ENCODE peak calls at places on chromosomes 12 and 14, in ten cellular contexts. L, M, H, Q, W, X, A, T, N and I are unnamed samples. For H3K4me1, the result is how much of the 10 kb centered on the place peaks cover.

GRCh38 chr12:103928736-103929050 is 1.5 kb upstream of the HSP90B1 start:
- DNase-seq in L (peak), M (peak), H (no peak), Q (peak), W (no peak), X (no peak), A (peak), T (no peak), N (no peak), I (peak)

GRCh38 chr12:77954156-77954555 is 123.5 kb downstream of the NAV3 start:
- DNase-seq in L (no peak), M (no peak), H (no peak), Q (no peak), W (no peak), X (no peak), A (no peak), T (no peak), N (no peak), I (no peak)

GRCh38 chr14:79246200-79246599 is 965.1 kb downstream of the DIO2 start:
- DNase-seq in L (no peak), M (no peak), H (no peak), Q (no peak), W (no peak), X (no peak), A (no peak), T (no peak), N (no peak), I (no peak)

GRCh38 chr14:35215110-35215872 is 76.9 kb upstream of the PSMA6 start:
- DNase-seq in L (peak), M (no peak), H (peak), Q (no peak), W (no peak), X (no peak), A (no peak), T (no peak), N (peak), I (no peak)

GRCh38 chr12:42299392-42300308 is 26.2 kb downstream of the ZCRB1 start:
- DNase-seq in L (no peak), M (no peak), H (peak), Q (no peak), W (no peak), X (no peak), A (peak), T (no peak), N (no peak), I (no peak)

GRCh38 chr12:30853561-30854133 is 72.9 kb upstream of the TSPAN11 start:
- DNase-seq in L (no peak), M (no peak), H (no peak), Q (no peak), W (no peak), X (no peak), A (no peak), T (no peak), N (no peak), I (no peak)

GRCh38 chr14:95196268-95196667 is 38.9 kb upstream of the DICER1 start:
- DNase-seq in L (no peak), M (no peak), H (peak), Q (no peak), W (no peak), X (no peak), A (no peak), T (no peak), N (peak), I (no peak)

GRCh38 chr14:83757896-83758295 is 1772.0 kb upstream of the FLRT2 start:
- DNase-seq in L (no peak), M (no peak), H (no peak), Q (no peak), W (no peak), X (no peak), A (no peak), T (no peak), N (no peak), I (no peak)

GRCh38 chr14:40221428-40221827 is 789.2 kb upstream of the FBXO33 start:
- DNase-seq in L (no peak), M (no peak), H (no peak), Q (no peak), W (no peak), X (no peak), A (no peak), T (no peak), N (no peak), I (no peak)

GRCh38 chr14:70814466-70814865 is 5.2 kb upstream of the MAP3K9 start:
- DNase-seq in L (no peak), M (no peak), H (no peak), Q (no peak), W (no peak), X (no peak), A (no peak), T (no peak), N (no peak), I (no peak)

GRCh38 chr14:28163261-28163660 is 603.3 kb upstream of the FOXG1 start:
- DNase-seq in L (no peak), M (no peak), H (no peak), Q (no peak), W (no peak), X (no peak), A (no peak), T (no peak), N (no peak), I (no peak)

GRCh38 chr12:31890295-31891285 is 68.6 kb upstream of the RESF1 start:
- DNase-seq in L (no peak), M (no peak), H (no peak), Q (no peak), W (no peak), X (no peak), A (no peak), T (no peak), N (no peak), I (no peak)

GRCh38 chr14:77098470-77099353 is 654 bp downstream of the CIPC start:
- DNase-seq in L (peak), M (peak), H (no peak), Q (peak), W (no peak), X (peak), A (no peak), T (peak), N (no peak), I (peak)

GRCh38 chr12:12334710-12335040 is 15.4 kb downstream of the MANSC1 start:
- DNase-seq in L (no peak), M (no peak), H (no peak), Q (no peak), W (no peak), X (no peak), A (no peak), T (peak), N (no peak), I (peak)

GRCh38 chr12:12333980-12334709 is 15.9 kb downstream of the MANSC1 start:
- DNase-seq in L (peak), M (peak), H (peak), Q (peak), W (no peak), X (no peak), A (peak), T (no peak), N (peak), I (peak)

GRCh38 chr12:12336049-12336411 is 14.0 kb downstream of the MANSC1 start:
- DNase-seq in L (no peak), M (no peak), H (no peak), Q (no peak), W (no peak), X (no peak), A (peak), T (peak), N (peak), I (peak)

GRCh38 chr12:12336511-12336910 is 13.5 kb downstream of the MANSC1 start:
- DNase-seq in L (no peak), M (no peak), H (no peak), Q (no peak), W (no peak), X (no peak), A (no peak), T (peak), N (no peak), I (no peak)

GRCh38 chr12:12338528-12339168 is 11.4 kb downstream of the MANSC1 start:
- DNase-seq in L (no peak), M (no peak), H (no peak), Q (no peak), W (no peak), X (no peak), A (no peak), T (no peak), N (no peak), I (no peak)
- H3K4me1 ChIP-seq in L (under half), M (under half), H (under half), Q (under half), W (under half), X (under half), A (under half), T (under half), N (under half), I (under half)

GRCh38 chr12:132247718-132248438 is 81.5 kb downstream of the GALNT9 start:
- DNase-seq in L (no peak), M (no peak), H (no peak), Q (no peak), W (no peak), X (no peak), A (no peak), T (no peak), N (no peak), I (no peak)
- H3K4me3 ChIP-seq in L (no peak), M (no peak), H (no peak), Q (no peak), W (no peak), X (no peak), A (no peak), T (no peak), N (no peak), I (no peak)

GRCh38 chr12:62434504-62435336 is 31.9 kb upstream of the MON2 start:
- DNase-seq in L (no peak), M (no peak), H (no peak), Q (peak), W (no peak), X (no peak), A (no peak), T (no peak), N (no peak), I (peak)
- TF ChIP-seq EP300 in L (no peak), M (no peak), H (no peak), Q (no peak), W (no peak), X (no peak), A (no peak), T (no peak), N (no peak), I (no peak)

GRCh38 chr12:27542628-27543027 is 18.6 kb downstream of the PPFIBP1 start:
- DNase-seq in L (no peak), M (no peak), H (peak), Q (no peak), W (no peak), X (no peak), A (no peak), T (no peak), N (no peak), I (no peak)

GRCh38 chr12:27545666-27546065 is 21.7 kb downstream of the PPFIBP1 start:
- DNase-seq in L (no peak), M (no peak), H (no peak), Q (no peak), W (no peak), X (no peak), A (no peak), T (no peak), N (no peak), I (no peak)

GRCh38 chr12:27537855-27538675 is 14.1 kb downstream of the PPFIBP1 start:
- DNase-seq in L (no peak), M (no peak), H (no peak), Q (no peak), W (no peak), X (no peak), A (no peak), T (no peak), N (no peak), I (no peak)

GRCh38 chr12:27539191-27539631 is 15.2 kb downstream of the PPFIBP1 start:
- DNase-seq in L (no peak), M (no peak), H (no peak), Q (no peak), W (no peak), X (no peak), A (no peak), T (no peak), N (no peak), I (no peak)

GRCh38 chr12:27541031-27541719 is 17.2 kb downstream of the PPFIBP1 start:
- DNase-seq in L (no peak), M (no peak), H (no peak), Q (no peak), W (no peak), X (no peak), A (no peak), T (no peak), N (no peak), I (no peak)
- H3K4me1 ChIP-seq in L (half or more), M (under half), H (under half), Q (under half), W (under half), X (half or more), A (under half), T (half or more), N (under half), I (under half)

DNA sequence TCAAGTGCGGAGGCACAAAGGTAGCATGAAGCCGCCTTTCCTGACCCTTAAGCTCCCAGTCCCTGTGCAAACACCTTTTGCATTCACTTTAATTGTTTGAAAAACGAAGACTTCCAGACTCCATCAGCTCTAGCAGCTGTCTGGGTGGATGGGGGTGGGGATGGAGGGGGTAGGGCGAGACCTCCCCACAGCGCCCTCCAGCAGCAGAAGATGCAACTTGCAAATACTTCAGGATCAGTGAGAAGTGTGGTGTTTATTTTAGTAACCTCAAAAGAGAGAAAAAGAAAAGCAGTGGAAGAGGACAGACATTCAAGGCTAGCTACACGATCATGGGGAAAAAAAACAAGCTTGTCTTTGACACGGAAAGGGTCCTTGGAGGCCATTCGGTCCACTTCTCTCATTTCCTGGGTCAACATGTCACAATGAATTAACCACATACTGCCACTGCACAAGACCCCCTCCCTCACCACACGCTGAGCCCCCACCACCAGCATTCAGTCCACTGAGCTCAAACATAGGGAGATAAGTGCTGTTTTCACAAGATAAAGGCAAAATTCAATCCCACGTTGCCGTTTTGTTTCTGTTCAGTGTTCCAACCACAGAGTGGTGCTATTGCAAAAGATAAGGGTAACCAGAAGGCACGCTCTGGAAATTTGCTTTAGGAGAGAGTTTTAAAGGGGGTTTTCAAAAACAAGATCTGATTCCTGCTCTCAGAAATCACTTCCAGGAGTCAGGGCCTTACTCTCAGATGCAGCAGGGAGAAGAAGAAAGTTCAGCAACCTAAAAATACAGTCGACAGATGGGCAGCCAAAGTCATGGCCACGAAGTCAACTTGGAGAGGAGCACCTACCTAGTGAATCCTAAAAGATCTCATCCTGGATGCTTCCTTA is 3.3 kb upstream of the NTF3 start:
- DNase-seq in L (no peak), M (no peak), H (no peak), Q (no peak), W (no peak), X (no peak), A (no peak), T (no peak), N (no peak), I (no peak)
- H3K4me3 ChIP-seq in L (no peak), M (no peak), H (no peak), Q (no peak), W (peak), X (no peak), A (no peak), T (no peak), N (no peak), I (no peak)

GRCh38 chr12:13196302-13196921 is at the start of gene EMP1:
- DNase-seq in L (peak), M (peak), H (peak), Q (peak), W (no peak), X (peak), A (peak), T (peak), N (peak), I (peak)
- TF ChIP-seq EP300 in L (peak), M (no peak), H (no peak), Q (no peak), W (no peak), X (no peak), A (no peak), T (no peak), N (no peak), I (no peak)

DNA sequence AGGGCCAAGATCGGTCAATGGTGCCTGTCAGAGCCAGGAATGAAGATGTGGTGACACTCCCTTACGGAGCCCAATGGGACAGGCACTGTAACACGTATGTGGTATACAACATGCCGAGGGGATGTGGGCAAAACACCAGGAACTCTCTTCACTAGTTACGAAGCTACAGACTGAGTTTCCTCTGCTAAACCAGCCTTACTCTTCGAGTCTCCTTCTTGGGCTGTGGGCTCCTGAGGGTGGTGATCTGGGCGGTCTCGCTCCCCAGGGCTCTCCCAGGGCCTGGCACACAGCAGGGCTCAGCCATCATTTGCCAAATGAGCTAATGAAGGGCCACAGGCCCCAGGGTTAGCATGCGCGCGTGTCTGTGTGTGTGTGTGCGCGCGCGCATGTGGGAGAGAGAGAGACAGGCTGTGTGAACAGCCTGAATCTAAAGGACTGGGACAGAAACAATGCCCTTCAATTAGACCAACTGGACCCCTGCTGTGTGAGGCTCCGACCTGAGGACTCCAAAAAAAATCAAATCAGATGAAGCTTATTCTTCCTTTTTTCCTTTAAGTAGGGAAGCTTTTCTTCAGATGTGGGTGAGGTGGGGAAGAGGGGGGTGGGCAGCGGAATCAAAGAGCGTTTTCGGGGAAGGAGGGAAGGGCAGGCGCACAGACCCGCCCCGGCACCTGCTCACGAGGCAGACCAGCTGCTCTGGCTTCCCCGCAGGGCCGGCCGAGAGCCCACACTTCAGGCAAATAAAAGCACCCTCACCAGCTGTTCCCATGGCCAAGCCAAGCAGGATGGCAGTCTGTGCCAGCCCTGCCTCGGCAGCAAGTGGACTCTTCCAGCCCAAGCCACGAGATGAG is 42.5 kb downstream of the CCDC88C start:
- DNase-seq in L (no peak), M (no peak), H (no peak), Q (no peak), W (no peak), X (no peak), A (no peak), T (no peak), N (no peak), I (peak)
- H3K4me1 ChIP-seq in L (under half), M (under half), H (under half), Q (half or more), W (under half), X (under half), A (half or more), T (half or more), N (under half), I (half or more)

GRCh38 chr12:74619886-74620285 is 82.3 kb downstream of the ATXN7L3B start:
- DNase-seq in L (no peak), M (no peak), H (no peak), Q (no peak), W (no peak), X (no peak), A (no peak), T (no peak), N (no peak), I (peak)

GRCh38 chr12:74626397-74626796 is 88.8 kb downstream of the ATXN7L3B start:
- DNase-seq in L (no peak), M (no peak), H (no peak), Q (no peak), W (no peak), X (no peak), A (no peak), T (no peak), N (no peak), I (no peak)

GRCh38 chr12:74620932-74621331 is 83.3 kb downstream of the ATXN7L3B start:
- DNase-seq in L (no peak), M (no peak), H (no peak), Q (no peak), W (no peak), X (no peak), A (no peak), T (no peak), N (no peak), I (no peak)

DNA sequence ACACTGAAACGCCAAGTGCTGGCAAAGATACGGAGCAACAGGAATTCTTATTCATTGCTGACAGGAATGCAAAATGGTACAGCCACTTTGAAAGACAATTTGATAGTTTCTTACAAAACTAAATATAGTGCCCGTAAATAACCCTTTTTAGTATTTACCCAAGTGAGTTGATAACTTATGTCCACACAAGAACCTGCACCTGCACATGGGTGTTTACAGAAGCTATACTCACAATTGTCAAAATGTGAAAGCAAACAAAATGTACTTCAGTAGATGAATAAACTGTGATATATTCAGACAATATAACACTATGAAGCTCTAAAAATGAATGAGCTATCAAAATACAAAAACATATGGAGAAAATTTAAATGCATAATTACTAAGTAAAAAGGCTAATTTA is 86.6 kb downstream of the ATXN7L3B start:
- DNase-seq in L (no peak), M (no peak), H (no peak), Q (no peak), W (no peak), X (no peak), A (no peak), T (no peak), N (no peak), I (no peak)
- H3K4me3 ChIP-seq in L (no peak), M (no peak), H (no peak), Q (no peak), W (no peak), X (no peak), A (no peak), T (no peak), N (no peak), I (no peak)

DNA sequence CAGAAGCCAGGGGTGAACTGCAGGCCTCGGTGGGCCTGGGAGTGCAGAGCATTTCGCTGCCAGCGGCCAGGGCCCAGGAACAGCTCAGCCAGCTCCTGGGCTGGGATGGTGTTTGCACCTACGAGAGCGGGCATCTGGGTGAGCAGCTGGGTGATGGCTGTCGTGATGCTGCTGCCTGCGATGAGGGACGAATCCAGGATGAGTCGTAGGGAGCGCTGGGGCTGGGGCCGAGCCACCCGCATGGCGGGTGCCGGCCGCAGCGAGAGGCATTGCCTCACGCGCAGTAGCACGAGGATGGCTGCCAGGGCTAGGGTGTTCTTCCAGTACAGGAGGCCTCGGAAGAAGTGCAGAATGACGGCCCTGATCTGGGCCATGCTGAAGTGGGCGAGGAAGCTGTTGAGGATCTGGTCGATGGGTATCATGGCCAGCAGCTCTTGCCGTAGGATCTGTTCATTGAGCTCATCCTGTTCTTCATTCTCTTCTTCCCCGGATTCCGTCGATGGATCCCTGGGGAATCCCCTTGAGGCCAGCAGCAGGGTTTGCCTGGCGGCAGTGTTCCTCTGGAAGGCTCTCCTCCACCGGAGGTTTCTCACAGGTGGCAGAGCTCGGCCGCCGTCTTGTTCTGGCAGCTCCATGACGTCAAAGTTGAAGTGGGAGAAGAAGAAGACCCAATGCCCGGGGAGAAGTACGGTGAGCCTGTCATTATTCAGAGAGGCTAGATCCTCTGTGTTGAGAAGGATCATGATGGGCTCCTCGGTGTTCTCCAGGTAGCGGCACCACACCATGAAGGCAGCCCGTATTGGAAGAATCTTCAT is 22.1 kb downstream of the RTL1 start:
- DNase-seq in L (no peak), M (no peak), H (no peak), Q (no peak), W (no peak), X (no peak), A (no peak), T (no peak), N (no peak), I (no peak)
- TF ChIP-seq EP300 in L (no peak), M (no peak), H (no peak), Q (no peak), W (no peak), X (no peak), A (no peak), T (no peak), N (no peak), I (no peak)